ENCODE peak calls at places on chromosomes 2 and 18, in nine cellular contexts. F is ovary, V is NB4, B is stomach, E is GM12891, P is Peyer's patch, R is HCT116, U is A549, M is spleen. A is an unnamed sample.

GRCh38 chr2:132515010-132515409 is 98.4 kb downstream of the GPR39 start:
- DNase-seq in P (no peak), F (no peak), U (peak; percentile 3), R (no peak), V (peak; percentile 30), B (no peak), M (no peak), E (no peak), A (no peak)

GRCh38 chr2:62423883-62424458 is 82.0 kb downstream of the TMEM17 start:
- DNase-seq in V (no peak), P (no peak), E (no peak), F (no peak), R (no peak), B (peak; percentile 69), M (no peak), U (no peak), A (no peak)

GRCh38 chr18:36544036-36544725 is 246.7 kb downstream of the FHOD3 start:
- DNase-seq in P (no peak), E (no peak), U (no peak), B (no peak), R (no peak), V (no peak), F (no peak), M (no peak), A (no peak)

GRCh38 chr2:1613078-1613445 is 131.3 kb downstream of the PXDN start:
- DNase-seq in R (no peak), P (no peak), E (no peak), B (no peak), V (no peak), M (no peak), U (no peak), F (no peak), A (no peak)

GRCh38 chr18:41745166-41746049 is 209.6 kb upstream of the PIK3C3 start:
- DNase-seq in E (no peak), R (no peak), F (no peak), M (no peak), B (peak; percentile 61), P (no peak), V (peak; percentile 56), U (peak; percentile 22), A (peak; percentile 19)

GRCh38 chr2:217055624-217056023 is 195.8 kb upstream of the TNP1 start:
- DNase-seq in V (no peak), F (no peak), P (no peak), R (no peak), E (no peak), U (no peak), M (no peak), B (no peak), A (no peak)

GRCh38 chr2:24111407-24111861 is 11.7 kb downstream of the PFN4 start:
- DNase-seq in R (no peak), U (peak; percentile 85), M (no peak), B (no peak), E (no peak), F (no peak), P (no peak), V (no peak), A (no peak)

GRCh38 chr2:108776475-108776874 is 10.1 kb upstream of the CCDC138 start:
- DNase-seq in B (no peak), V (no peak), P (no peak), R (no peak), F (no peak), M (no peak), E (no peak), U (no peak), A (no peak)

GRCh38 chr2:218168635-218169462 is 2.1 kb upstream of the CXCR1 start:
- DNase-seq in E (peak; percentile 47), F (peak; percentile 27), R (peak; percentile 37), U (peak; percentile 40), B (peak; percentile 73), V (peak; percentile 76), P (peak; percentile 84), M (no peak), A (peak; percentile 22)

GRCh38 chr2:134819334-134819733 is 19.1 kb upstream of the ACMSD start:
- DNase-seq in V (no peak), R (peak; percentile 76), B (no peak), F (no peak), E (no peak), U (peak; percentile 20), P (no peak), M (no peak), A (peak; percentile 54)

GRCh38 chr2:238425979-238426567 is 654 bp upstream of the ASB1 start:
- DNase-seq in F (peak; percentile 43), P (no peak), R (peak; percentile 28), M (peak; percentile 88), U (peak; percentile 50), B (peak; percentile 25), E (no peak), V (peak; percentile 88), A (peak; percentile 88)

GRCh38 chr18:6146309-6146661 is 251.0 kb upstream of the TMEM200C start:
- DNase-seq in B (no peak), P (no peak), U (no peak), F (no peak), E (no peak), R (no peak), M (no peak), V (no peak), A (no peak)

DNA sequence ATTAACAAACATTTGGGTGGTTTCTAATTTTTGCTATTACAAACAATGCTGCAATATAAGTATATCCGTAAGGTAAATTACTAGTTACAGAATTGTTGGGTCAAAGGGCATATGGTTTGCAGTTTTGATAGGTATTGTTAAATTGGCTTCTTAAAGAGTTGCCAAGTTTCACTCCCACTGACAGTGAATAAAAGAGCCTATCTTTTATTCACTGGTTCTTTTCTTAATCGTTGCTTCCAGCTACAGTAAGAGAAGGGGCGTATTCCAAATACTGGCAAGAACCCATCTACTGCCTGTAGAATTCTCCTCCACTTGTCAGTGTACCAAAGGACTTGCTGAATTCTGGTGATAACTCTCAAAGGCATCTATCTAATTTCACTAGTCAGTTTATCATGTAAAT is 90.8 kb upstream of the SLC39A10 start:
- DNase-seq in R (no peak), B (no peak), E (no peak), U (no peak), V (no peak), P (no peak), F (no peak), M (no peak), A (no peak)
- TF ChIP-seq POLR2A in R (no peak), B (no peak), E (no peak), U (no peak), V (no peak), P (no peak), F (no peak), M (no peak), A (no peak)

DNA sequence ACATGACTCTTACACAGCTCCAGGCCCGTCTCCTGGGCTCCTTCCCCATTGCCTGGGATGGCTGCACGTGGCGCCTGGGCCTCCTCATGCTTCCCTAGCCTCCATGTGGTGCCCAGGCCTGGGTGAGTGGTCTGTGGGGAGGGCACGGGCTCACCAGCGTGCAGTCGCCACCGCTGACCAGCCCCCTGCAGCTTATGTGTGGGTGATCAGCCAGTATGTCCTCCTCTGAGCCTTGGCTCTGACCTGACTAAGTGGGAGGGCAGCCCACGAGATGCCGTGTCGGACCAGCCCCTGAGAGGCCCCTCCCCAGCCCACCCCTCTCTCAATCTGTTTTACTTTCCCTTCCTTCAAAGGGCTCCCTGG is 85.2 kb upstream of the HPCAL1 start:
- DNase-seq in P (no peak), B (no peak), E (no peak), M (peak; percentile 52), R (no peak), V (no peak), F (no peak), U (no peak), A (no peak)
- TF ChIP-seq POLR2A in P (no peak), B (no peak), E (no peak), M (no peak), R (no peak), V (no peak), F (no peak), U (no peak), A (no peak)

GRCh38 chr2:97993926-97994325 is 1.8 kb downstream of the TMEM131 start:
- DNase-seq in U (no peak), E (no peak), M (no peak), V (peak; percentile 19), F (no peak), P (no peak), R (no peak), B (no peak), A (no peak)

GRCh38 chr2:97996679-97997078 is 931 bp upstream of the TMEM131 start:
- DNase-seq in V (peak; percentile 14), E (no peak), P (no peak), R (no peak), B (no peak), U (no peak), F (peak; percentile 44), M (peak; percentile 77), A (no peak)

GRCh38 chr2:97995734-97996624 is at the start of gene TMEM131:
- DNase-seq in V (peak; percentile 98), P (peak; percentile 97), E (peak; percentile 81), U (peak; percentile 95), F (peak; percentile 96), B (peak; percentile 96), M (peak; percentile 98), R (peak; percentile 89), A (peak; percentile 91)

GRCh38 chr2:97992836-97993825 is 2.6 kb downstream of the TMEM131 start:
- DNase-seq in P (no peak), M (no peak), E (no peak), V (no peak), R (no peak), U (no peak), F (no peak), B (no peak), A (no peak)

DNA sequence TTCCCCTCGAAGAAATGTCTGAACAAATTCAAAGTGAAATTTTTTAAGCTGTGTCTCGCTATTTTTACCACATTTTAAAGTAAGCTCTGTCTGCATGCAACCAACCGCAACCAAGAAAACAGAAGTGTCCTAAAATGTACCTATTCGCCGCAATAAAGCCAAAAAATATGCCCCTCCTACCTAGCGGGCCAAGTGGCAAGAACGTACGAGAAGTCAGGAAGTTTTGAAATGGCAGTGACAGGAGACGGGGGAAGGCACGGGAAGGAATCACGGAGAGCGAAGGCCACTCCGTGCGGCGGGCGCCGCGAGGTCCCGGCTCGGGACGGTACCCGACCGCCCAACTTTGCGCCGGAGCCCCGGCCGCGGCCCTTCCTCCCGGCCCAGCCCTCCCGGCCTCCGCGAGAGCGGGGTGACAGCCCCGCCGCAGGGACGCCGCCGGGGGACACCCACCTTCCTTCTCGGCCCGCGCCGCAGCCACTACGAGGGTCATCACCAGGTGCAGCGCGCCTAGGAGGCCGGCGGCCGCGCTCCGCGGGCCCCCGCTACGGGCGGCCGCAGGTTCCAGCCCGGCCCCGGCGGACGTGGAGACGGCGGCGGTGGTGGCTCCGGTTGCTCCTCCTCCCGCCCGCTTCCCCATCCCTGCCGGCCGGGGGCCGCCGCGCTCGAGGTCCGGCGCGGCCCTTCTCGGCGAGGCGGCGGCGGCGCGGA is 568 bp downstream of the TMEM131 start:
- DNase-seq in E (peak; percentile 50), P (peak; percentile 83), U (peak; percentile 40), B (peak; percentile 52), M (peak; percentile 93), R (no peak), F (no peak), V (peak; percentile 84), A (peak; percentile 44)
- TF ChIP-seq POLR2A in E (peak; percentile 76), P (no peak), U (peak; percentile 38), B (no peak), M (no peak), R (no peak), F (no peak), V (no peak), A (peak; percentile 46)

GRCh38 chr2:53820038-53820437 is 33.2 kb downstream of the ERLEC1 start:
- DNase-seq in U (no peak), M (no peak), P (no peak), F (no peak), R (no peak), B (no peak), E (no peak), V (no peak), A (no peak)
- TF ChIP-seq POLR2A in U (no peak), M (no peak), P (no peak), F (no peak), R (no peak), B (no peak), E (no peak), V (no peak), A (no peak)

GRCh38 chr2:15619076-15619475 is 27.4 kb downstream of the DDX1 start:
- DNase-seq in B (no peak), E (no peak), V (no peak), M (peak; percentile 74), U (no peak), R (no peak), F (no peak), P (no peak), A (no peak)
- TF ChIP-seq POLR2A in B (no peak), E (no peak), V (no peak), M (no peak), U (no peak), R (no peak), F (no peak), P (no peak), A (no peak)

A was measured in H54.